ENCODE peak calls at places on chromosomes 16 and 17, in eight cellular contexts. Y is tibial nerve; S is T-helper 2 cell treated with Interferon-gamma antibody and Interleukin-4, amounts not matched to agents 5 μg/mL and 100 μg/mL, for 36 hours; P is NCI-H1092 treated with DMSO at 0.1 percent for 48 hours; B is lower lobe of right lung; O is effector CD4-positive, alpha-beta T cell; Q is H9; U is substantia nigra. N is an unnamed sample.

GRCh38 chr16:3131755-3132377 is 3.0 kb upstream of the ZNF213 start:
- DNase-seq in Y (no peak), S (peak), P (peak), B (no peak), O (no peak), Q (peak), U (no peak), N (no peak)

GRCh38 chr16:9797306-9797705 is 384.9 kb downstream of the GRIN2A start:
- DNase-seq in Y (no peak), S (no peak), P (no peak), B (no peak), O (no peak), Q (no peak), U (no peak), N (no peak)

GRCh38 chr17:63249256-63250006 is 196.7 kb downstream of the CYB561 start:
- DNase-seq in Y (no peak), S (no peak), P (peak), B (no peak), O (no peak), Q (no peak), U (no peak), N (no peak)

GRCh38 chr16:17448640-17449638 is 21.8 kb downstream of the XYLT1 start:
- DNase-seq in Y (peak), S (peak), P (peak), B (peak), O (peak), Q (no peak), U (peak), N (peak)

GRCh38 chr16:3010510-3010909 is 2.2 kb upstream of the CLDN9 start:
- DNase-seq in Y (no peak), S (no peak), P (no peak), B (no peak), O (no peak), Q (no peak), U (no peak), N (no peak)

GRCh38 chr16:3195975-3196374 is 8.0 kb downstream of the OR1F1 start:
- DNase-seq in Y (no peak), S (no peak), P (no peak), B (no peak), O (no peak), Q (no peak), U (no peak), N (no peak)

GRCh38 chr16:54707813-54708212 is 222.9 kb upstream of the IRX5 start:
- DNase-seq in Y (no peak), S (no peak), P (no peak), B (no peak), O (no peak), Q (no peak), U (no peak), N (no peak)

GRCh38 chr17:46935658-46936266 is 12.8 kb downstream of the GOSR2 start:
- DNase-seq in Y (no peak), S (no peak), P (no peak), B (no peak), O (no peak), Q (no peak), U (no peak), N (no peak)

GRCh38 chr17:4678448-4679026 is 25.4 kb downstream of the PELP1 start:
- DNase-seq in Y (no peak), S (peak), P (no peak), B (no peak), O (no peak), Q (no peak), U (no peak), N (no peak)